ENCODE peak calls at places on chromosome 14, in four cellular contexts. A, Q, O and B are unnamed samples.

GRCh38 chr14:90778468-90779255 is 37.6 kb downstream of the TTC7B start:
- DNase-seq in A (no peak), Q (no peak), O (no peak), B (no peak)

GRCh38 chr14:78835052-78835451 is 664.9 kb downstream of the NRXN3 start:
- DNase-seq in A (no peak), Q (no peak), O (no peak), B (no peak)

GRCh38 chr14:104388631-104389325 is 190.8 kb upstream of the C14orf180 start:
- DNase-seq in A (no peak), Q (no peak), O (no peak), B (no peak)

GRCh38 chr14:35549551-35549950 is 15.6 kb downstream of the INSM2 start:
- DNase-seq in A (no peak), Q (no peak), O (no peak), B (no peak)

GRCh38 chr14:99078426-99078825 is 193.6 kb downstream of the BCL11B start:
- DNase-seq in A (no peak), Q (no peak), O (no peak), B (no peak)

GRCh38 chr14:50892255-50892654 is 20.4 kb downstream of the ABHD12B start:
- DNase-seq in A (peak), Q (no peak), O (no peak), B (no peak)

GRCh38 chr14:72792051-72792788 is 101.7 kb downstream of the DPF3 start:
- DNase-seq in A (no peak), Q (no peak), O (peak), B (no peak)

GRCh38 chr14:80223696-80224465 is 12.6 kb upstream of the DIO2 start:
- DNase-seq in A (no peak), Q (no peak), O (no peak), B (no peak)

GRCh38 chr14:103259184-103259583 is 74.9 kb upstream of the EIF5 start:
- DNase-seq in A (no peak), Q (no peak), O (no peak), B (no peak)

GRCh38 chr14:102451064-102451352 is 58.6 kb downstream of the ANKRD9 start:
- DNase-seq in A (no peak), Q (no peak), O (no peak), B (no peak)

GRCh38 chr14:33908540-33909223 is 42.2 kb downstream of the EGLN3 start:
- DNase-seq in A (peak), Q (no peak), O (no peak), B (no peak)

GRCh38 chr14:66359500-66359899 is 126.7 kb upstream of the CCDC196 start:
- DNase-seq in A (no peak), Q (no peak), O (peak), B (no peak)

GRCh38 chr14:69573841-69574265 is 818 bp downstream of the CCDC177 start:
- DNase-seq in A (no peak), Q (no peak), O (no peak), B (no peak)

GRCh38 chr14:64758711-64759554 is 54.7 kb downstream of the PLEKHG3 start:
- DNase-seq in A (no peak), Q (no peak), O (peak), B (peak)

GRCh38 chr14:95396221-95396620 is 76.5 kb upstream of the CLMN start:
- DNase-seq in A (no peak), Q (no peak), O (no peak), B (no peak)

GRCh38 chr14:78157855-78158436 is 12.2 kb upstream of the NRXN3 start:
- DNase-seq in A (no peak), Q (no peak), O (no peak), B (no peak)

GRCh38 chr14:30296956-30297405 is 262.0 kb upstream of the G2E3 start:
- DNase-seq in A (no peak), Q (no peak), O (no peak), B (no peak)

GRCh38 chr14:61471297-61471980 is 150.1 kb downstream of the PRKCH start:
- DNase-seq in A (no peak), Q (no peak), O (no peak), B (no peak)

GRCh38 chr14:64611358-64612020 is 61.7 kb downstream of the PPP1R36 start:
- DNase-seq in A (no peak), Q (no peak), O (peak), B (no peak)

GRCh38 chr14:105857816-105858675 is 331.7 kb downstream of the TMEM121 start:
- DNase-seq in A (peak), Q (peak), O (no peak), B (no peak)

GRCh38 chr14:29584992-29585391 is 342.7 kb downstream of the PRKD1 start:
- DNase-seq in A (peak), Q (no peak), O (peak), B (no peak)

GRCh38 chr14:35261774-35262173 is 30.4 kb upstream of the PSMA6 start:
- DNase-seq in A (no peak), Q (no peak), O (no peak), B (no peak)

GRCh38 chr14:75249251-75249957 is 29.2 kb upstream of the FOS start:
- DNase-seq in A (peak), Q (peak), O (peak), B (no peak)

GRCh38 chr14:61438860-61439765 is 117.7 kb downstream of the PRKCH start:
- DNase-seq in A (peak), Q (peak), O (peak), B (peak)

GRCh38 chr14:91929700-91930099 is 17.8 kb downstream of the FBLN5 start:
- DNase-seq in A (no peak), Q (no peak), O (no peak), B (no peak)

GRCh38 chr14:91934554-91935285 is 12.8 kb downstream of the FBLN5 start:
- DNase-seq in A (no peak), Q (no peak), O (peak), B (no peak)

GRCh38 chr14:91931478-91932088 is 15.9 kb downstream of the FBLN5 start:
- DNase-seq in A (no peak), Q (no peak), O (no peak), B (no peak)

GRCh38 chr14:91940209-91940608 is 7.3 kb downstream of the FBLN5 start:
- DNase-seq in A (no peak), Q (no peak), O (no peak), B (no peak)

DNA sequence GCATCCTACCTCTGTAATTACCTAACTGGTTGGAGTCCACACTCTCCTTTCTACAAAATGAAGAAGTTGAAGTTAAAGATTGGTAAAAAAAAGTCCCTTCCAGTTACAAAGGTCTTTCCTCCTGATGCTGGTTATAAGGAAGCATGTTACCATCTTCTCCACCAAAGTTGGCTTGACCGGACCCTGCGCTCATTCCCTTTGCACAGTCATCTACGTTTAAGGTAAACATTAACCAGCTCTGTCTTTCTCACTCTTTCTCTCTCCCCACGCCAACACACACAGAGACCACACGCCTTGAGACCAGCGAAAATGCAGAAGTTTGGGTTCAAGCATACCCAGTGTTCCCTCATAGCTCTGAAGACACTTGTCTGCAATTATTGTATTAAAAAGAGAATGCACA is 11.9 kb downstream of the FBLN5 start:
- DNase-seq in A (no peak), Q (no peak), O (no peak), B (no peak)
- H3K27ac ChIP-seq in A (peak), Q (no peak), O (no peak), B (no peak)

GRCh38 chr14:68514611-68515194 is 278.2 kb downstream of the ZFP36L1 start:
- DNase-seq in A (no peak), Q (no peak), O (no peak), B (no peak)
- H3K27ac ChIP-seq in A (no peak), Q (no peak), O (no peak), B (peak)

GRCh38 chr14:55133416-55133815 is 4.4 kb downstream of the LGALS3 start:
- DNase-seq in A (no peak), Q (no peak), O (no peak), B (no peak)
- H3K27ac ChIP-seq in A (peak), Q (no peak), O (no peak), B (no peak)

GRCh38 chr14:58821421-58821820 is 183.7 kb downstream of the DACT1 start:
- DNase-seq in A (no peak), Q (no peak), O (no peak), B (no peak)
- H3K27ac ChIP-seq in A (no peak), Q (no peak), O (no peak), B (no peak)